ENCODE peak calls at places on chromosomes 12 and 14, in seven cellular contexts. P, W, B, Z, F, O and Y are unnamed samples.

GRCh38 chr12:44589697-44590096 is 286.4 kb downstream of the NELL2 start:
- DNase-seq in P (no peak), Z (no peak), O (no peak), F (peak; percentile 12), W (no peak), B (peak; percentile 26), Y (no peak)

GRCh38 chr12:77060883-77061240 is 4.5 kb downstream of the E2F7 start:
- DNase-seq in F (no peak), W (no peak), P (no peak), O (no peak), Z (no peak), B (no peak), Y (no peak)

GRCh38 chr14:76882646-76883045 is 56.4 kb downstream of the LRRC74A start:
- DNase-seq in O (no peak), F (no peak), Z (no peak), W (no peak), P (no peak), B (no peak), Y (no peak)

GRCh38 chr12:120687570-120688289 is 781 bp downstream of the MLEC start:
- DNase-seq in F (no peak), B (no peak), Z (peak; percentile 37), O (no peak), W (peak; percentile 65), P (no peak), Y (no peak)

GRCh38 chr12:6914246-6914947 is at the start of gene ENO2:
- DNase-seq in F (no peak), B (no peak), O (peak; percentile 47), P (no peak), Z (peak; percentile 88), W (peak; percentile 75), Y (peak; percentile 83)

GRCh38 chr12:42372154-42372791 is 46.3 kb downstream of the PPHLN1 start:
- DNase-seq in W (peak; percentile 76), Z (peak; percentile 18), B (peak; percentile 49), O (peak; percentile 8), P (peak; percentile 66), F (no peak), Y (peak; percentile 46)

GRCh38 chr14:32457213-32457920 is 128.3 kb downstream of the AKAP6 start:
- DNase-seq in W (no peak), O (no peak), Z (no peak), B (no peak), P (no peak), F (no peak), Y (peak; percentile 10)

GRCh38 chr12:5556033-5556614 is 124.2 kb downstream of the NTF3 start:
- DNase-seq in P (no peak), B (no peak), O (no peak), Z (no peak), F (no peak), W (peak; percentile 53), Y (no peak)

GRCh38 chr14:77212933-77213656 is 31.5 kb downstream of the TMEM63C start:
- DNase-seq in Z (no peak), F (no peak), O (peak; percentile 22), W (peak; percentile 67), P (peak; percentile 25), B (peak; percentile 23), Y (peak; percentile 77)

GRCh38 chr14:25406818-25407217 is 356.9 kb upstream of the STXBP6 start:
- DNase-seq in B (no peak), P (peak; percentile 42), Z (no peak), W (peak; percentile 28), O (peak; percentile 28), F (no peak), Y (no peak)

GRCh38 chr14:99382071-99382640 is 98.5 kb downstream of the SETD3 start:
- DNase-seq in B (no peak), O (no peak), P (no peak), F (no peak), W (no peak), Z (no peak), Y (no peak)

GRCh38 chr14:53640695-53641094 is 315.9 kb downstream of the BMP4 start:
- DNase-seq in P (no peak), W (no peak), B (no peak), Z (no peak), F (no peak), O (no peak), Y (no peak)